ENCODE peak calls at places on chromosomes 3 and 15, in four cellular contexts. One of them, this sample, is unnamed.

GRCh38 chr3:99720985-99721632 is 82.7 kb downstream of the COL8A1 start:
- DNase-seq in RWPE1: peak
- DNase-seq in bronchial epithelial cell: peak
- DNase-seq in PC-9: peak
- DNase-seq in this sample: peak

GRCh38 chr15:46660096-46660842 is 1025.4 kb downstream of the SQOR start:
- DNase-seq in bronchial epithelial cell: no peak
- DNase-seq in RWPE1: no peak
- DNase-seq in PC-9: no peak
- DNase-seq in this sample: no peak

GRCh38 chr3:102265720-102266119 is 169.1 kb upstream of the ZPLD1 start:
- DNase-seq in RWPE1: no peak
- DNase-seq in bronchial epithelial cell: no peak
- DNase-seq in PC-9: no peak
- DNase-seq in this sample: no peak

GRCh38 chr3:183129243-183129642 is 29.9 kb upstream of the MCCC1 start:
- DNase-seq in bronchial epithelial cell: no peak
- DNase-seq in PC-9: no peak
- DNase-seq in RWPE1: no peak
- DNase-seq in this sample: no peak

GRCh38 chr3:23264413-23264812 is 61.3 kb downstream of the UBE2E2 start:
- DNase-seq in PC-9: no peak
- DNase-seq in RWPE1: peak
- DNase-seq in bronchial epithelial cell: peak
- DNase-seq in this sample: no peak

GRCh38 chr3:125313060-125313635 is 62.0 kb downstream of the ZNF148 start:
- DNase-seq in PC-9: no peak
- DNase-seq in RWPE1: no peak
- DNase-seq in bronchial epithelial cell: peak
- DNase-seq in this sample: no peak

GRCh38 chr3:134362221-134362620 is 12.0 kb downstream of the AMOTL2 start:
- DNase-seq in PC-9: no peak
- DNase-seq in RWPE1: no peak
- DNase-seq in bronchial epithelial cell: no peak
- DNase-seq in this sample: no peak

GRCh38 chr3:165994293-165994692 is 157.1 kb upstream of the BCHE start:
- DNase-seq in PC-9: no peak
- DNase-seq in RWPE1: no peak
- DNase-seq in bronchial epithelial cell: no peak
- DNase-seq in this sample: no peak

GRCh38 chr15:78212008-78212407 is 22.4 kb downstream of the ACSBG1 start:
- DNase-seq in RWPE1: no peak
- DNase-seq in PC-9: no peak
- DNase-seq in bronchial epithelial cell: no peak
- DNase-seq in this sample: no peak

GRCh38 chr15:50257924-50258323 is 7.6 kb downstream of the HDC start:
- DNase-seq in RWPE1: peak
- DNase-seq in PC-9: no peak
- DNase-seq in bronchial epithelial cell: peak
- DNase-seq in this sample: peak

GRCh38 chr15:67917037-67917436 is 77.2 kb upstream of the RNU6-1 start:
- DNase-seq in RWPE1: no peak
- DNase-seq in PC-9: no peak
- DNase-seq in bronchial epithelial cell: no peak
- DNase-seq in this sample: peak

GRCh38 chr3:5123937-5124336 is 1.8 kb downstream of the ARL8B start:
- DNase-seq in PC-9: peak
- DNase-seq in RWPE1: no peak
- DNase-seq in bronchial epithelial cell: no peak
- DNase-seq in this sample: no peak

GRCh38 chr15:66374179-66374578 is 12.5 kb upstream of the MAP2K1 start:
- DNase-seq in PC-9: no peak
- DNase-seq in RWPE1: no peak
- DNase-seq in bronchial epithelial cell: no peak
- DNase-seq in this sample: no peak

GRCh38 chr15:60179786-60180391 is 175.8 kb downstream of the FOXB1 start:
- DNase-seq in bronchial epithelial cell: peak
- DNase-seq in PC-9: no peak
- DNase-seq in RWPE1: peak
- DNase-seq in this sample: peak

GRCh38 chr3:170599083-170599482 is 13.2 kb upstream of the SLC7A14 start:
- DNase-seq in bronchial epithelial cell: no peak
- DNase-seq in PC-9: no peak
- DNase-seq in RWPE1: no peak
- DNase-seq in this sample: no peak

GRCh38 chr3:117600112-117600511 is 890.5 kb downstream of the TUSC7 start:
- DNase-seq in RWPE1: no peak
- DNase-seq in bronchial epithelial cell: peak
- DNase-seq in PC-9: no peak
- DNase-seq in this sample: no peak

GRCh38 chr3:2156244-2156847 is 57.7 kb downstream of the CNTN4 start:
- DNase-seq in PC-9: peak
- DNase-seq in bronchial epithelial cell: no peak
- DNase-seq in RWPE1: no peak
- DNase-seq in this sample: peak

GRCh38 chr3:117035785-117036184 is 326.2 kb downstream of the TUSC7 start:
- DNase-seq in RWPE1: no peak
- DNase-seq in bronchial epithelial cell: no peak
- DNase-seq in PC-9: no peak
- DNase-seq in this sample: no peak

GRCh38 chr15:29039466-29040366 is 153.9 kb downstream of the APBA2 start:
- DNase-seq in PC-9: no peak
- DNase-seq in bronchial epithelial cell: no peak
- DNase-seq in RWPE1: no peak
- DNase-seq in this sample: no peak

GRCh38 chr15:43239732-43240491 is 19.1 kb upstream of the EPB42 start:
- DNase-seq in bronchial epithelial cell: no peak
- DNase-seq in RWPE1: no peak
- DNase-seq in PC-9: no peak
- DNase-seq in this sample: no peak

DNA sequence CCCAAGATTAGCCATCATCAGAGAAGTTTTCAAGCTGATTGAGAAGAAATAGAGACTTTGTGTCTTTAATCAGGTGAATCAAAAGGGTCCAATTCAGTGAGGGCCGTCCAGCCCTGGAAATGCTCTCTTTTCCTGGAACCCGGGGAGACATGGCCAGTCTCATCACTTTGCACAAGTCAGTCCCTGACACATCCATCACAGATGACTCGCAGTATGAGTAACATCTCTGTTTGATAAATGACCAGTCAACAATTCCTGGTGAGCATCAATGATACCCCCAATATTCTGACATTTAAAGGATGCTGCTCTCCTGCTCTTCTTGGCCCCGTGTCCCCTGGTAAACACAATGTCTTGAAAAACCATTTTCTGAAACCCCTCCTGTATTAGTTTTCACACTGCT is 26.7 kb downstream of the C3orf20 start:
- DNase-seq in bronchial epithelial cell: peak
- DNase-seq in PC-9: no peak
- DNase-seq in RWPE1: no peak
- DNase-seq in this sample: no peak
- TF ChIP-seq CTCF in bronchial epithelial cell: no peak
- TF ChIP-seq CTCF in PC-9: no peak
- TF ChIP-seq CTCF in RWPE1: no peak
- TF ChIP-seq CTCF in this sample: no peak

GRCh38 chr3:44993471-44994205 is 17.6 kb downstream of the EXOSC7 start:
- DNase-seq in RWPE1: peak
- DNase-seq in PC-9: no peak
- DNase-seq in bronchial epithelial cell: peak
- DNase-seq in this sample: peak

GRCh38 chr3:44995142-44995770 is 19.2 kb downstream of the EXOSC7 start:
- DNase-seq in bronchial epithelial cell: peak
- DNase-seq in RWPE1: no peak
- DNase-seq in PC-9: no peak
- DNase-seq in this sample: peak

GRCh38 chr3:44991326-44991725 is 15.3 kb downstream of the EXOSC7 start:
- DNase-seq in RWPE1: no peak
- DNase-seq in bronchial epithelial cell: no peak
- DNase-seq in PC-9: no peak
- DNase-seq in this sample: no peak

GRCh38 chr3:44989636-44990373 is 13.8 kb downstream of the EXOSC7 start:
- DNase-seq in PC-9: no peak
- DNase-seq in bronchial epithelial cell: no peak
- DNase-seq in RWPE1: no peak
- DNase-seq in this sample: no peak

DNA sequence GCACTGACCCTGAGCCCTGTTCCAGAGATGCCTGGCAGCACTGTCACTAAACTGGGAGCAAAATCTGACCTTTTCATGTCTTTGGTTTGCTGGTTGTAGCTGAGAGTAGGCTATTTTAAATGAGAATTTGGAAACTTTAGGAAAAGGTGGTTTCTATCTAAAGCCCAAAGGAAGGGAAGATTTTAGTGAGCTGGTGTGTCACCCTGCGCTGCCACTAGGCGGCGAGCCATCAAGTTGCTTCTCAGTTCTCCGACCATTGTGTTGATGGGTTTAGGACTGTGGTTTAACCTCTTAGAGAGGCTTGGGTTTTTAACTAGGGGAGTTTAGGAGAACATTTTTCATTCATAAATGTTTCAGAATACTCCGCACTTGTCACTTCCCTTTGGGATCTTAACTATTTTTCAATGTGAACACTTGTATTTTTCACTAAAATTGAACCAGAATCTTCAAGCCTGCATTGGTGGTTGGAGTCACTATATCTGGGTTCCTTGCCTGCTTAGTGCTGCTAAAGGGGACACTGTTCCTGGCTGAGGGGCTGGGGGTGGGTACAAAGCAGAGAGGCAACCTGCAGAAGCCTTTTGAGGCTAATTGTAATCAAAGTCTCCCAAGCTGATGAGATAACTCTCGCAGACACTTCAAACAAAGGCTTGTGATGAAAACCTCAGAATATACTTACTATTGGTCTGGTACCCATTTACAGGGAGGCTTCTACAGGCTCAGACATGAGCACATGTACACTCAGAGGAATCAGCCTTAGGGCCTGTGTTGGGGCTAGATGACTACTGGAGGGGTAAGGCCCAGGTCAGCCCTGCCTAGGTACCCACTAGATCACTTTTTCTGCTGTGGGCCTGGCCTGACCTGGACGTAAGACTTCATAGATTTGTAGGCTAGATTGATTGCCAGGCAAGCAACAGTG is 16.8 kb downstream of the EXOSC7 start:
- DNase-seq in RWPE1: peak
- DNase-seq in PC-9: no peak
- DNase-seq in bronchial epithelial cell: peak
- DNase-seq in this sample: peak
- TF ChIP-seq CTCF in RWPE1: peak
- TF ChIP-seq CTCF in PC-9: peak
- TF ChIP-seq CTCF in bronchial epithelial cell: peak
- TF ChIP-seq CTCF in this sample: peak

DNA sequence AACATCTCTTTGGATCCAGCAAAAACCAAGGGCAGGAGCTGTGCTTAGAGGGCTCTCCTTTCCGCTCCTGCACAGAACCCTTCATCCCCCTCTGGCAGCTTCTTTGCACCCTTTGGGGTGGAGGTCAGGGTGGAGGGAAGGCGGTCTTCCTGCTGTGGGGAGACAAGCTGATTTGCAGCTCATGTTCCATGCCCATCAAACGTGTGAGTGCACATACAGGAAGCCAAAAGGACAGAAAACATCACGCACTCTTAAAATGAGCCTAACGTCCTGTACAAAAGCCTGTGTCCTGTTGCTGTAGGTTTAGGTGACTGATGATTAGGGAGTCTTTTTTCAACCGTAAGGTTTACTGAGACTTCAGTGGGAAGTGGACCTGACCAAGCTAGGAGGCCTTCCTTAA is 195.2 kb downstream of the PLCL2 start:
- DNase-seq in bronchial epithelial cell: no peak
- DNase-seq in RWPE1: no peak
- DNase-seq in PC-9: no peak
- DNase-seq in this sample: no peak
- TF ChIP-seq CTCF in bronchial epithelial cell: no peak
- TF ChIP-seq CTCF in RWPE1: no peak
- TF ChIP-seq CTCF in PC-9: no peak
- TF ChIP-seq CTCF in this sample: no peak

DNA sequence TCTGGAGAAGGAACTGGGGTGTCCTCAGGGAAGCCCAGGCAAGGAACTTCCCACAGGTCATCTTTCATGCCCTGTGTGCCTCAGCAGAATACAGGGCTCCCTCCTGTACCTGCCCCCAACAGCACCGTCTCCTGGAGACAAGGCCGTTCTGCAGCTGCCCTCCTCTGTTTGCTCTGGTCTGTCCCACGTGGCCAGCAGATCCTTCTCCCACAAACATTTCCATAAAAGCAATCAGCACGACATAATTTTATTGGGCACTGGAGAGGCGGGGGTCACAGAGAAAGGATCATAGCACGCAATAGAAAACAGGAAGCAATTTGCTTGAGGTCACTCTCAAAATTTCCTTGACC is 29.5 kb downstream of the STARD5 start:
- DNase-seq in RWPE1: no peak
- DNase-seq in bronchial epithelial cell: no peak
- DNase-seq in PC-9: no peak
- DNase-seq in this sample: no peak
- TF ChIP-seq CTCF in RWPE1: no peak
- TF ChIP-seq CTCF in bronchial epithelial cell: no peak
- TF ChIP-seq CTCF in PC-9: no peak
- TF ChIP-seq CTCF in this sample: no peak

DNA sequence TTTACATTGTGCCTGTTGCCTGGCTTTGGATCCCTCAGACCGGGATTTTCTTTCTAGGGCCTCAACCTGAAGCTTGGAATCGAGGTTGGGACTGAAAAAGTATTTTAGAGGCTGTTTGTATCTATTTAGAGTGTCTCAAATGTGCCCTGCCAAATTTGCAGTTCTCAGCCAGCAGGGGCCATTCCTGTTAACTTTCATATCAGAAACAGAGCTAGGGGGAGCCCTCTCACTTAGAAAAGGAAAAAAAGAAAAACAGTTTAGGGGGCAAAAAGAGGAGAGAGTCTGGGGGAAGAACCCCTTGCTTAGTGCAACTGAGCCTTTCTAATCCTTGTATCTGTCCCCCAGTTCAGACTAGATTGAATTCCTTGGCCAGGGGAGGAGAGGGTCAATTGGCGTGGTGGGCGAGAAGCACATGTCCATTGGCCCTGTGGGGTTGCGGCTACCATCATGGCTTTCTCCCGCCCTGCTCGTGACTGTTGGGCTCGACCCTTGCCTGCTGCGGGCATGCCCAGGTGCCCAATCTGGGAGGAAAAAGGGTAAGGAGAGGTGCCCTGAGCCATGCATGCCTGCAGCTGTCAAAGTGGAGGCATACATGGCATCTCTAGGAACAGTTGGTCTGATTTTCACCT is 101.6 kb downstream of the CFAP44 start:
- DNase-seq in RWPE1: no peak
- DNase-seq in PC-9: no peak
- DNase-seq in bronchial epithelial cell: no peak
- DNase-seq in this sample: no peak
- TF ChIP-seq CTCF in RWPE1: no peak
- TF ChIP-seq CTCF in PC-9: peak
- TF ChIP-seq CTCF in bronchial epithelial cell: peak
- TF ChIP-seq CTCF in this sample: no peak